ENCODE peak calls at places on chromosomes 16 and 17, in eight cellular contexts. W is naive thymus-derived CD8-positive, alpha-beta T cell; R is body of pancreas; E is Panc1; A is MV-4-11; O is small intestine; D is stomach; Q is amygdala. X is an unnamed sample.
A peak's percentile ranks its signal among the peaks of the same experiment; 100 is the strongest.

GRCh38 chr16:67104061-67104460 is 5.7 kb upstream of the PHAF1 start:
- DNase-seq in R (peak; percentile 30), O (no peak), D (no peak), E (no peak), A (no peak), W (no peak), Q (no peak), X (no peak)

GRCh38 chr17:30263552-30264333 is 28.0 kb downstream of the BLMH start:
- DNase-seq in D (no peak), E (no peak), W (no peak), Q (no peak), A (no peak), O (no peak), R (peak; percentile 40), X (no peak)

GRCh38 chr17:38560503-38561318 is 45.0 kb downstream of the SRCIN1 start:
- DNase-seq in W (peak; percentile 47), Q (no peak), D (no peak), E (no peak), R (no peak), A (no peak), O (no peak), X (no peak)

GRCh38 chr16:64910351-64910750 is 211.5 kb downstream of the CDH11 start:
- DNase-seq in Q (no peak), O (no peak), E (no peak), D (no peak), R (peak; percentile 13), A (no peak), W (no peak), X (no peak)

GRCh38 chr17:80303824-80304223 is 43.2 kb downstream of the RNF213 start:
- DNase-seq in W (no peak), R (no peak), A (no peak), D (no peak), Q (no peak), O (no peak), E (no peak), X (no peak)

GRCh38 chr17:55549140-55549539 is 37.9 kb upstream of the SMIM36 start:
- DNase-seq in O (no peak), D (no peak), A (peak; percentile 29), R (no peak), Q (no peak), W (no peak), E (no peak), X (no peak)

GRCh38 chr16:46932802-46933201 is 40.7 kb downstream of the DNAJA2 start:
- DNase-seq in W (no peak), O (no peak), D (peak; percentile 36), E (no peak), A (peak; percentile 70), Q (no peak), R (no peak), X (no peak)

GRCh38 chr17:39125143-39125875 is 26.1 kb downstream of the PLXDC1 start:
- DNase-seq in D (no peak), A (no peak), Q (no peak), O (no peak), W (no peak), E (no peak), R (no peak), X (no peak)

GRCh38 chr16:67919618-67920210 is 11.9 kb downstream of the CTRL start:
- DNase-seq in Q (no peak), A (no peak), O (no peak), W (no peak), E (no peak), D (no peak), R (no peak), X (no peak)

GRCh38 chr16:59168715-59169114 is 434.6 kb upstream of the GOT2 start:
- DNase-seq in D (no peak), A (no peak), E (no peak), Q (no peak), O (no peak), W (no peak), R (no peak), X (no peak)

GRCh38 chr17:30520436-30520835 is 43.2 kb downstream of the GOSR1 start:
- DNase-seq in D (no peak), R (no peak), A (no peak), Q (no peak), W (no peak), O (no peak), E (no peak), X (no peak)

GRCh38 chr17:39064814-39065213 is 86.6 kb downstream of the PLXDC1 start:
- DNase-seq in E (no peak), R (no peak), Q (no peak), D (no peak), W (no peak), A (no peak), O (no peak), X (no peak)

GRCh38 chr17:55743103-55743679 is 7.7 kb upstream of the PCTP start:
- DNase-seq in W (no peak), O (peak; percentile 50), D (peak; percentile 46), A (no peak), E (no peak), R (peak; percentile 70), Q (no peak), X (no peak)

GRCh38 chr17:18185391-18185790 is 1.8 kb downstream of the ALKBH5 start:
- DNase-seq in Q (no peak), A (no peak), O (no peak), R (no peak), W (no peak), E (no peak), D (no peak), X (no peak)

GRCh38 chr17:27413295-27413694 is 43.0 kb upstream of the KSR1 start:
- DNase-seq in D (no peak), E (no peak), Q (no peak), O (no peak), R (no peak), A (peak; percentile 64), W (no peak), X (no peak)

GRCh38 chr17:62819511-62820221 is 11.6 kb upstream of the MARCHF10 start:
- DNase-seq in E (peak; percentile 87), W (no peak), O (no peak), A (peak; percentile 33), R (peak; percentile 70), Q (no peak), D (peak; percentile 63), X (peak; percentile 21)

GRCh38 chr16:88015806-88016140 is 64.5 kb downstream of the BANP start:
- DNase-seq in E (no peak), W (no peak), O (no peak), A (no peak), D (no peak), R (no peak), Q (no peak), X (no peak)

GRCh38 chr16:7182510-7183109 is 150.0 kb upstream of the RBFOX1 start:
- DNase-seq in D (no peak), R (no peak), O (no peak), E (no peak), W (no peak), A (no peak), Q (no peak), X (no peak)

X was measured in tibial nerve.